ENCODE peak calls at places on chromosomes 1 and 21, in four cellular contexts. One of them, this sample, is unnamed.

GRCh38 chr1:221478050-221478949 is 263.6 kb downstream of the DUSP10 start:
- DNase-seq in H9: peak; percentile 65
- DNase-seq in keratinocyte: peak; percentile 21
- DNase-seq in HCT116: peak; percentile 47
- DNase-seq in this sample: peak; percentile 80

GRCh38 chr1:216238844-216239243 is 184.4 kb downstream of the USH2A start:
- DNase-seq in keratinocyte: no peak
- DNase-seq in H9: no peak
- DNase-seq in HCT116: no peak
- DNase-seq in this sample: no peak

GRCh38 chr1:53294557-53294956 is 33.3 kb downstream of the LRP8 start:
- DNase-seq in H9: no peak
- DNase-seq in HCT116: no peak
- DNase-seq in keratinocyte: no peak
- DNase-seq in this sample: no peak

GRCh38 chr1:51648180-51649109 is 31.6 kb downstream of the OSBPL9 start:
- DNase-seq in HCT116: no peak
- DNase-seq in H9: peak; percentile 42
- DNase-seq in keratinocyte: no peak
- DNase-seq in this sample: peak; percentile 90

GRCh38 chr1:240107058-240107684 is 15.5 kb downstream of the FMN2 start:
- DNase-seq in keratinocyte: no peak
- DNase-seq in H9: no peak
- DNase-seq in HCT116: no peak
- DNase-seq in this sample: no peak

GRCh38 chr1:34918609-34919561 is 10.6 kb downstream of the DLGAP3 start:
- DNase-seq in H9: peak; percentile 88
- DNase-seq in HCT116: no peak
- DNase-seq in keratinocyte: no peak
- DNase-seq in this sample: no peak

GRCh38 chr1:156616463-156616862 is 2.8 kb upstream of the HAPLN2 start:
- DNase-seq in H9: no peak
- DNase-seq in keratinocyte: no peak
- DNase-seq in HCT116: no peak
- DNase-seq in this sample: no peak

GRCh38 chr1:62025892-62026291 is 168.8 kb upstream of the L1TD1 start:
- DNase-seq in keratinocyte: no peak
- DNase-seq in H9: no peak
- DNase-seq in HCT116: no peak
- DNase-seq in this sample: no peak

GRCh38 chr1:94801919-94802546 is 18.1 kb upstream of the SLC44A3 start:
- DNase-seq in keratinocyte: peak; percentile 25
- DNase-seq in H9: peak; percentile 62
- DNase-seq in HCT116: peak; percentile 68
- DNase-seq in this sample: peak; percentile 93

GRCh38 chr1:22350171-22350961 is 101.3 kb upstream of the ZBTB40 start:
- DNase-seq in H9: peak; percentile 63
- DNase-seq in HCT116: no peak
- DNase-seq in keratinocyte: no peak
- DNase-seq in this sample: no peak

GRCh38 chr21:31667639-31668038 is 8.1 kb downstream of the SOD1 start:
- DNase-seq in H9: no peak
- DNase-seq in keratinocyte: peak; percentile 40
- DNase-seq in HCT116: no peak
- DNase-seq in this sample: no peak

GRCh38 chr1:44947060-44947773 is 39.2 kb downstream of the EIF2B3 start:
- DNase-seq in HCT116: no peak
- DNase-seq in keratinocyte: no peak
- DNase-seq in H9: no peak
- DNase-seq in this sample: no peak

GRCh38 chr1:10696977-10697376 is 99.5 kb downstream of the CASZ1 start:
- DNase-seq in keratinocyte: no peak
- DNase-seq in HCT116: no peak
- DNase-seq in H9: no peak
- DNase-seq in this sample: no peak

GRCh38 chr1:162285149-162285561 is 91.5 kb downstream of the SPATA46 start:
- DNase-seq in HCT116: no peak
- DNase-seq in keratinocyte: no peak
- DNase-seq in H9: no peak
- DNase-seq in this sample: peak; percentile 97

GRCh38 chr1:192826791-192827477 is 18.1 kb downstream of the RGS2 start:
- DNase-seq in keratinocyte: peak; percentile 38
- DNase-seq in HCT116: peak; percentile 36
- DNase-seq in H9: no peak
- DNase-seq in this sample: peak; percentile 46

GRCh38 chr1:63893976-63894375 is 120.2 kb downstream of the ROR1 start:
- DNase-seq in HCT116: no peak
- DNase-seq in H9: no peak
- DNase-seq in keratinocyte: peak; percentile 23
- DNase-seq in this sample: peak; percentile 35

GRCh38 chr1:204357551-204357950 is 2.2 kb downstream of the PLEKHA6 start:
- DNase-seq in H9: peak; percentile 57
- DNase-seq in HCT116: no peak
- DNase-seq in keratinocyte: no peak
- DNase-seq in this sample: no peak

GRCh38 chr1:169974067-169974466 is 80.4 kb upstream of the SCYL3 start:
- DNase-seq in keratinocyte: no peak
- DNase-seq in HCT116: no peak
- DNase-seq in H9: no peak
- DNase-seq in this sample: no peak

GRCh38 chr1:57832616-57833015 is 408.8 kb upstream of the DAB1 start:
- DNase-seq in HCT116: no peak
- DNase-seq in keratinocyte: no peak
- DNase-seq in H9: peak; percentile 33
- DNase-seq in this sample: no peak

GRCh38 chr1:178784131-178784536 is 59.1 kb downstream of the RALGPS2 start:
- DNase-seq in HCT116: no peak
- DNase-seq in keratinocyte: no peak
- DNase-seq in H9: no peak
- DNase-seq in this sample: no peak

GRCh38 chr1:226404063-226404903 is 3.6 kb downstream of the PARP1 start:
- DNase-seq in keratinocyte: no peak
- DNase-seq in H9: no peak
- DNase-seq in HCT116: no peak
- DNase-seq in this sample: no peak

GRCh38 chr1:247332901-247333361 is 1.3 kb upstream of the ZNF496 start:
- DNase-seq in HCT116: no peak
- DNase-seq in keratinocyte: no peak
- DNase-seq in H9: no peak
- DNase-seq in this sample: peak; percentile 34

GRCh38 chr1:235442788-235443429 is 61.3 kb downstream of the B3GALNT2 start:
- DNase-seq in HCT116: peak; percentile 15
- DNase-seq in keratinocyte: peak; percentile 13
- DNase-seq in H9: no peak
- DNase-seq in this sample: peak; percentile 67

GRCh38 chr21:44285547-44285992 is at the start of gene AIRE:
- DNase-seq in H9: no peak
- DNase-seq in HCT116: no peak
- DNase-seq in keratinocyte: no peak
- DNase-seq in this sample: no peak

GRCh38 chr1:115134850-115135484 is 45.7 kb upstream of the TSPAN2 start:
- DNase-seq in keratinocyte: no peak
- DNase-seq in H9: no peak
- DNase-seq in HCT116: peak; percentile 22
- DNase-seq in this sample: peak; percentile 90

GRCh38 chr21:42781150-42781980 is 98.0 kb downstream of the WDR4 start:
- DNase-seq in H9: peak; percentile 77
- DNase-seq in keratinocyte: no peak
- DNase-seq in HCT116: no peak
- DNase-seq in this sample: peak; percentile 34

GRCh38 chr1:200051620-200052019 is 24.1 kb downstream of the NR5A2 start:
- DNase-seq in HCT116: no peak
- DNase-seq in H9: no peak
- DNase-seq in keratinocyte: no peak
- DNase-seq in this sample: no peak

GRCh38 chr1:61182049-61182448 is 99.7 kb downstream of the NFIA start:
- DNase-seq in keratinocyte: no peak
- DNase-seq in HCT116: no peak
- DNase-seq in H9: no peak
- DNase-seq in this sample: no peak

GRCh38 chr1:160130939-160131338 is 15.4 kb downstream of the ATP1A2 start:
- DNase-seq in H9: no peak
- DNase-seq in keratinocyte: no peak
- DNase-seq in HCT116: no peak
- DNase-seq in this sample: no peak

GRCh38 chr1:246836169-246836568 is 95.6 kb downstream of the AHCTF1 start:
- DNase-seq in HCT116: no peak
- DNase-seq in H9: no peak
- DNase-seq in keratinocyte: no peak
- DNase-seq in this sample: no peak

GRCh38 chr21:45039309-45040113 is 34.9 kb upstream of the ADARB1 start:
- DNase-seq in keratinocyte: no peak
- DNase-seq in H9: no peak
- DNase-seq in HCT116: no peak
- DNase-seq in this sample: no peak

GRCh38 chr1:184387871-184388670 is 1.2 kb downstream of the C1orf21 start:
- DNase-seq in H9: no peak
- DNase-seq in HCT116: no peak
- DNase-seq in keratinocyte: peak; percentile 54
- DNase-seq in this sample: peak; percentile 69

GRCh38 chr21:25898671-25899070 is 163.9 kb downstream of the GABPA start:
- DNase-seq in H9: no peak
- DNase-seq in HCT116: no peak
- DNase-seq in keratinocyte: no peak
- DNase-seq in this sample: no peak

GRCh38 chr1:111908222-111908621 is 81.2 kb downstream of the KCND3 start:
- DNase-seq in HCT116: no peak
- DNase-seq in keratinocyte: no peak
- DNase-seq in H9: no peak
- DNase-seq in this sample: no peak

GRCh38 chr1:25433389-25434186 is 2.9 kb downstream of the MACO1 start:
- DNase-seq in HCT116: no peak
- DNase-seq in H9: no peak
- DNase-seq in keratinocyte: no peak
- DNase-seq in this sample: no peak

GRCh38 chr1:43337588-43337987 is at the start of gene MPL:
- DNase-seq in keratinocyte: no peak
- DNase-seq in H9: no peak
- DNase-seq in HCT116: no peak
- DNase-seq in this sample: no peak

GRCh38 chr1:173477286-173478098 is at the start of gene PRDX6:
- DNase-seq in H9: peak; percentile 32
- DNase-seq in keratinocyte: peak; percentile 23
- DNase-seq in HCT116: peak; percentile 2
- DNase-seq in this sample: peak; percentile 58

DNA sequence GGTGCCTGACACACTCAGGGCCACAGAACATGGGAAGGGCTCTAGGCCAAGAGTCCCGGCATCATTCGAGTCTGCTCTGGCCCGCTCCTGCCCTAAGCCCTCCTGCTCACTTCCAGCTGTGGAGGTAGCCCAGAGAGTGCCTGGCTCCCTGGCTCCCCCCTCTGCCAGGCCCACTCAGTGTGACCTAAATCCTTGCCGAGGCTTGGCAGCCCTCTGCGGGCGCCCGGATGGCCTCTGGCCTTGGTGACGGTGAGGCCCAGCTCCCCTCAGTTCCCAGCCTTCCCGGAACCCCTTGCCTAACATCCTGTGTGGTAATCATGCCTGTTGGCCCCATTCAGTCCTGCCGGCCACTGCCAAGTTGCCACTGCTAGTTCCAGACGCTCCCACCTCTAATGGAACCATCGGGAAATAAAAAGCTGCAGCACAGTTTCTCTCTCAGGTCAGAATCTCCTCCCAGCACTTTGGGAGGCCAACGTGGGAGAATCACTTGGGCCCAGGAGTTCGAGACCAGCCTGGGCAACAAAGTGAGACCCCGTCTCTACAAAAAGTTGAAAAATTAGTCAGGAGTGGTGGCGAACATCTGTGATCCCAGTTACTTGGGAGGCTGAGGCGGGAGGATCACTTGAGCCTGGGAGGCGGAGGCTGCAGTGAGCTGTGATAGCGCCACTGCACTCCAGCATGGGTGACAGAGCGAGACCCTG is 1.2 kb upstream of the H6PD start:
- DNase-seq in HCT116: no peak
- DNase-seq in H9: peak; percentile 39
- DNase-seq in keratinocyte: no peak
- DNase-seq in this sample: no peak
- TF ChIP-seq CTCF in HCT116: no peak
- TF ChIP-seq CTCF in H9: no peak
- TF ChIP-seq CTCF in keratinocyte: peak; percentile 10
- TF ChIP-seq CTCF in this sample: no peak

DNA sequence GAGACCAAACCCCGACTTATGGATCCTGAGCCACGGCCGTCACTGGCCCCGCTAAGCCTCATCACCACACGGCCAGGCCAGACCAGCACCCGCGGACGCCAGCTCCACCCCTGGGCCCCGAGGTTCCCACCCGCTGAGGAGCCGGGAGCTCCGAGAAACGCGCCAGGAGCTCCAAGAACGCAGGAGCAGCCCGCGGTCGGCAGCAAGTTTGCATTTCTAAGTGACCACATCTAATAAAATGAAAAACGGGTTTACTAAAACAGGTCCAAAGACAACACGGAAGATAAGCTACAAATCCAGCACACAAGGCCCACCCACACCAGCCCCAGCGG is 8.1 kb upstream of the C1QTNF12 start:
- DNase-seq in HCT116: no peak
- DNase-seq in H9: no peak
- DNase-seq in keratinocyte: no peak
- DNase-seq in this sample: no peak
- H4K20me1 ChIP-seq in HCT116: no peaks in the 10 kb centered on the region
- H4K20me1 ChIP-seq in H9: no peaks in the 10 kb centered on the region
- H4K20me1 ChIP-seq in keratinocyte: peaks cover 7% of the 10 kb centered on the region
- H4K20me1 ChIP-seq in this sample: peaks cover 6% of the 10 kb centered on the region

DNA sequence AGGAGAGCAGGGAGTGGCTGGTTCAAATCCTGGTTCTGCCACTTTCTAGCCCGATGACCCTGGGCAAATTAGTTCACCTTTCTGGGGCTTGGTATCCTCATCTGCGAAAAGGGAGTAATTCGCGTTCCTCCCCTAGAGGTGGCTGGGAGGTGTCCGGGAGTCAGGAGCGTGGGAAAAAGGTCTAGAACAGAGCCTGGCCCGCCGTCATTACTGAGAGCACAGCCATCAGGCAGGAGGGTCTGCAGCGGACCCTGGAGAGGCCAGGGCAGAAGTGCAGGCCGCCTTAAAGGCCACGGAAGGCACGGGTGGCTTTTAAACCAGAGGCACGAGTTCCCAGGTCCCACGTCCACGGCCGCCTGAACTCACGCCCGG is 886 bp downstream of the PANK4 start:
- DNase-seq in HCT116: no peak
- DNase-seq in H9: no peak
- DNase-seq in keratinocyte: no peak
- DNase-seq in this sample: no peak
- TF ChIP-seq CTCF in HCT116: no peak
- TF ChIP-seq CTCF in H9: no peak
- TF ChIP-seq CTCF in keratinocyte: no peak
- TF ChIP-seq CTCF in this sample: no peak

GRCh38 chr1:66943361-66943969 is 18.7 kb downstream of the MIER1 start:
- DNase-seq in keratinocyte: no peak
- DNase-seq in HCT116: no peak
- DNase-seq in H9: no peak
- DNase-seq in this sample: no peak
- H4K20me1 ChIP-seq in keratinocyte: no peaks in the 10 kb centered on the region
- H4K20me1 ChIP-seq in HCT116: no peaks in the 10 kb centered on the region
- H4K20me1 ChIP-seq in H9: no peaks in the 10 kb centered on the region
- H4K20me1 ChIP-seq in this sample: peaks cover 8% of the 10 kb centered on the region

GRCh38 chr1:202170726-202171125 is 10.3 kb upstream of the PTPN7 start:
- DNase-seq in HCT116: no peak
- DNase-seq in H9: no peak
- DNase-seq in keratinocyte: no peak
- DNase-seq in this sample: no peak
- TF ChIP-seq CTCF in HCT116: no peak
- TF ChIP-seq CTCF in H9: no peak
- TF ChIP-seq CTCF in keratinocyte: no peak
- TF ChIP-seq CTCF in this sample: no peak